ENCODE peak calls at places on chromosomes 12 and 14, in five cellular contexts. One of them, this sample, is unnamed.

GRCh38 chr12:127430401-127430800 is 836.6 kb upstream of the TMEM132C start:
- DNase-seq in spleen: no peak
- DNase-seq in naive thymus-derived CD4-positive, alpha-beta T cell: no peak
- DNase-seq in bronchial epithelial cell: no peak
- DNase-seq in IMR-90: no peak
- DNase-seq in this sample: no peak

GRCh38 chr12:124498178-124498869 is 69.1 kb downstream of the NCOR2 start:
- DNase-seq in spleen: no peak
- DNase-seq in naive thymus-derived CD4-positive, alpha-beta T cell: no peak
- DNase-seq in bronchial epithelial cell: no peak
- DNase-seq in IMR-90: peak; percentile 88
- DNase-seq in this sample: no peak

GRCh38 chr14:30191639-30192279 is 264.1 kb upstream of the PRKD1 start:
- DNase-seq in spleen: no peak
- DNase-seq in naive thymus-derived CD4-positive, alpha-beta T cell: no peak
- DNase-seq in bronchial epithelial cell: no peak
- DNase-seq in IMR-90: peak; percentile 47
- DNase-seq in this sample: no peak

GRCh38 chr14:103232338-103232808 is 101.7 kb upstream of the EIF5 start:
- DNase-seq in spleen: no peak
- DNase-seq in naive thymus-derived CD4-positive, alpha-beta T cell: no peak
- DNase-seq in bronchial epithelial cell: no peak
- DNase-seq in IMR-90: no peak
- DNase-seq in this sample: no peak

GRCh38 chr14:23095196-23096108 is at the start of gene C14orf119:
- DNase-seq in spleen: peak; percentile 96
- DNase-seq in naive thymus-derived CD4-positive, alpha-beta T cell: peak; percentile 100
- DNase-seq in bronchial epithelial cell: peak; percentile 99
- DNase-seq in IMR-90: peak; percentile 99
- DNase-seq in this sample: peak; percentile 95

GRCh38 chr12:28507867-28508266 is 317.6 kb downstream of the CCDC91 start:
- DNase-seq in spleen: no peak
- DNase-seq in naive thymus-derived CD4-positive, alpha-beta T cell: no peak
- DNase-seq in bronchial epithelial cell: no peak
- DNase-seq in IMR-90: no peak
- DNase-seq in this sample: no peak

GRCh38 chr12:33322519-33322918 is 117.1 kb downstream of the SYT10 start:
- DNase-seq in spleen: no peak
- DNase-seq in naive thymus-derived CD4-positive, alpha-beta T cell: no peak
- DNase-seq in bronchial epithelial cell: no peak
- DNase-seq in IMR-90: no peak
- DNase-seq in this sample: no peak

GRCh38 chr14:73725116-73726024 is 11.2 kb upstream of the PNMA1 start:
- DNase-seq in spleen: no peak
- DNase-seq in naive thymus-derived CD4-positive, alpha-beta T cell: no peak
- DNase-seq in bronchial epithelial cell: no peak
- DNase-seq in IMR-90: peak; percentile 59
- DNase-seq in this sample: no peak

GRCh38 chr12:2382391-2383155 is 329.8 kb downstream of the CACNA1C start:
- DNase-seq in spleen: no peak
- DNase-seq in naive thymus-derived CD4-positive, alpha-beta T cell: no peak
- DNase-seq in bronchial epithelial cell: no peak
- DNase-seq in IMR-90: peak; percentile 51
- DNase-seq in this sample: no peak

GRCh38 chr12:4951601-4952000 is 41.9 kb downstream of the KCNA1 start:
- DNase-seq in spleen: no peak
- DNase-seq in naive thymus-derived CD4-positive, alpha-beta T cell: no peak
- DNase-seq in bronchial epithelial cell: no peak
- DNase-seq in IMR-90: no peak
- DNase-seq in this sample: no peak

GRCh38 chr12:66190519-66191406 is 1.7 kb downstream of the IRAK3 start:
- DNase-seq in spleen: no peak
- DNase-seq in naive thymus-derived CD4-positive, alpha-beta T cell: no peak
- DNase-seq in bronchial epithelial cell: peak; percentile 84
- DNase-seq in IMR-90: peak; percentile 52
- DNase-seq in this sample: peak; percentile 11

GRCh38 chr14:55913324-55914035 is 204.7 kb upstream of the PELI2 start:
- DNase-seq in spleen: no peak
- DNase-seq in naive thymus-derived CD4-positive, alpha-beta T cell: no peak
- DNase-seq in bronchial epithelial cell: no peak
- DNase-seq in IMR-90: peak; percentile 56
- DNase-seq in this sample: peak; percentile 66

GRCh38 chr14:90193925-90194324 is 62.4 kb upstream of the PSMC1 start:
- DNase-seq in spleen: no peak
- DNase-seq in naive thymus-derived CD4-positive, alpha-beta T cell: no peak
- DNase-seq in bronchial epithelial cell: no peak
- DNase-seq in IMR-90: no peak
- DNase-seq in this sample: no peak

GRCh38 chr12:114697246-114697716 is 13.3 kb upstream of the TBX3 start:
- DNase-seq in spleen: no peak
- DNase-seq in naive thymus-derived CD4-positive, alpha-beta T cell: no peak
- DNase-seq in bronchial epithelial cell: no peak
- DNase-seq in IMR-90: no peak
- DNase-seq in this sample: no peak

GRCh38 chr14:64950889-64951288 is 8.3 kb upstream of the GPX2 start:
- DNase-seq in spleen: no peak
- DNase-seq in naive thymus-derived CD4-positive, alpha-beta T cell: no peak
- DNase-seq in bronchial epithelial cell: no peak
- DNase-seq in IMR-90: no peak
- DNase-seq in this sample: no peak

GRCh38 chr12:76670776-76671175 is 93.1 kb upstream of the ZDHHC17 start:
- DNase-seq in spleen: no peak
- DNase-seq in naive thymus-derived CD4-positive, alpha-beta T cell: no peak
- DNase-seq in bronchial epithelial cell: peak; percentile 18
- DNase-seq in IMR-90: peak; percentile 80
- DNase-seq in this sample: no peak

GRCh38 chr12:19458733-19459132 is 19.4 kb downstream of the AEBP2 start:
- DNase-seq in spleen: no peak
- DNase-seq in naive thymus-derived CD4-positive, alpha-beta T cell: no peak
- DNase-seq in bronchial epithelial cell: no peak
- DNase-seq in IMR-90: no peak
- DNase-seq in this sample: no peak

GRCh38 chr14:92565718-92566115 is 52.1 kb downstream of the RIN3 start:
- DNase-seq in spleen: no peak
- DNase-seq in naive thymus-derived CD4-positive, alpha-beta T cell: no peak
- DNase-seq in bronchial epithelial cell: peak; percentile 77
- DNase-seq in IMR-90: no peak
- DNase-seq in this sample: no peak

GRCh38 chr14:95255487-95255886 is 64.2 kb downstream of the CLMN start:
- DNase-seq in spleen: no peak
- DNase-seq in naive thymus-derived CD4-positive, alpha-beta T cell: no peak
- DNase-seq in bronchial epithelial cell: peak; percentile 83
- DNase-seq in IMR-90: peak; percentile 1
- DNase-seq in this sample: peak; percentile 71

GRCh38 chr12:13194462-13195110 is 1.9 kb upstream of the EMP1 start:
- DNase-seq in spleen: no peak
- DNase-seq in naive thymus-derived CD4-positive, alpha-beta T cell: no peak
- DNase-seq in bronchial epithelial cell: peak; percentile 47
- DNase-seq in IMR-90: no peak
- DNase-seq in this sample: no peak

GRCh38 chr14:103520269-103520656 is 2.4 kb downstream of the CKB start:
- DNase-seq in spleen: peak; percentile 77
- DNase-seq in naive thymus-derived CD4-positive, alpha-beta T cell: no peak
- DNase-seq in bronchial epithelial cell: no peak
- DNase-seq in IMR-90: no peak
- DNase-seq in this sample: no peak

GRCh38 chr12:51351913-51352532 is 5.5 kb upstream of the CELA1 start:
- DNase-seq in spleen: no peak
- DNase-seq in naive thymus-derived CD4-positive, alpha-beta T cell: peak; percentile 39
- DNase-seq in bronchial epithelial cell: peak; percentile 33
- DNase-seq in IMR-90: peak; percentile 66
- DNase-seq in this sample: peak; percentile 29

GRCh38 chr14:83478741-83479140 is 1945.1 kb upstream of the SEL1L start:
- DNase-seq in spleen: no peak
- DNase-seq in naive thymus-derived CD4-positive, alpha-beta T cell: no peak
- DNase-seq in bronchial epithelial cell: no peak
- DNase-seq in IMR-90: peak; percentile 20
- DNase-seq in this sample: no peak

GRCh38 chr12:11863988-11864387 is 206.8 kb upstream of the BCL2L14 start:
- DNase-seq in spleen: no peak
- DNase-seq in naive thymus-derived CD4-positive, alpha-beta T cell: no peak
- DNase-seq in bronchial epithelial cell: no peak
- DNase-seq in IMR-90: no peak
- DNase-seq in this sample: no peak

GRCh38 chr14:49858383-49858782 is 5.8 kb upstream of the NEMF start:
- DNase-seq in spleen: no peak
- DNase-seq in naive thymus-derived CD4-positive, alpha-beta T cell: no peak
- DNase-seq in bronchial epithelial cell: no peak
- DNase-seq in IMR-90: no peak
- DNase-seq in this sample: no peak

GRCh38 chr12:23895792-23896218 is 53.7 kb downstream of the SOX5 start:
- DNase-seq in spleen: no peak
- DNase-seq in naive thymus-derived CD4-positive, alpha-beta T cell: no peak
- DNase-seq in bronchial epithelial cell: no peak
- DNase-seq in IMR-90: no peak
- DNase-seq in this sample: no peak

GRCh38 chr14:99838555-99839193 is 45.5 kb downstream of the EML1 start:
- DNase-seq in spleen: no peak
- DNase-seq in naive thymus-derived CD4-positive, alpha-beta T cell: no peak
- DNase-seq in bronchial epithelial cell: no peak
- DNase-seq in IMR-90: peak; percentile 59
- DNase-seq in this sample: no peak

GRCh38 chr12:95717336-95717928 is 73.1 kb downstream of the NTN4 start:
- DNase-seq in spleen: no peak
- DNase-seq in naive thymus-derived CD4-positive, alpha-beta T cell: no peak
- DNase-seq in bronchial epithelial cell: no peak
- DNase-seq in IMR-90: no peak
- DNase-seq in this sample: no peak

GRCh38 chr12:88854260-88854659 is 274.0 kb upstream of the KITLG start:
- DNase-seq in spleen: no peak
- DNase-seq in naive thymus-derived CD4-positive, alpha-beta T cell: no peak
- DNase-seq in bronchial epithelial cell: peak; percentile 96
- DNase-seq in IMR-90: peak; percentile 85
- DNase-seq in this sample: peak; percentile 54

GRCh38 chr12:70365398-70365647 is 767 bp upstream of the KCNMB4 start:
- DNase-seq in spleen: no peak
- DNase-seq in naive thymus-derived CD4-positive, alpha-beta T cell: no peak
- DNase-seq in bronchial epithelial cell: no peak
- DNase-seq in IMR-90: no peak
- DNase-seq in this sample: no peak

GRCh38 chr14:90489306-90489705 is 92.5 kb downstream of the CALM1 start:
- DNase-seq in spleen: no peak
- DNase-seq in naive thymus-derived CD4-positive, alpha-beta T cell: no peak
- DNase-seq in bronchial epithelial cell: no peak
- DNase-seq in IMR-90: no peak
- DNase-seq in this sample: no peak

GRCh38 chr14:53969326-53969725 is 12.7 kb upstream of the BMP4 start:
- DNase-seq in spleen: no peak
- DNase-seq in naive thymus-derived CD4-positive, alpha-beta T cell: no peak
- DNase-seq in bronchial epithelial cell: no peak
- DNase-seq in IMR-90: no peak
- DNase-seq in this sample: no peak

GRCh38 chr12:89389755-89390661 is 37.7 kb upstream of the DUSP6 start:
- DNase-seq in spleen: no peak
- DNase-seq in naive thymus-derived CD4-positive, alpha-beta T cell: no peak
- DNase-seq in bronchial epithelial cell: no peak
- DNase-seq in IMR-90: peak; percentile 54
- DNase-seq in this sample: no peak

GRCh38 chr14:42214981-42215491 is 608.4 kb downstream of the LRFN5 start:
- DNase-seq in spleen: no peak
- DNase-seq in naive thymus-derived CD4-positive, alpha-beta T cell: no peak
- DNase-seq in bronchial epithelial cell: peak; percentile 98
- DNase-seq in IMR-90: peak; percentile 86
- DNase-seq in this sample: peak; percentile 58
- H3K4me3 ChIP-seq in spleen: no peak overlapping the region
- H3K4me3 ChIP-seq in naive thymus-derived CD4-positive, alpha-beta T cell: no peak overlapping the region
- H3K4me3 ChIP-seq in bronchial epithelial cell: no peak overlapping the region
- H3K4me3 ChIP-seq in IMR-90: no peak overlapping the region
- H3K4me3 ChIP-seq in this sample: no peak overlapping the region

DNA sequence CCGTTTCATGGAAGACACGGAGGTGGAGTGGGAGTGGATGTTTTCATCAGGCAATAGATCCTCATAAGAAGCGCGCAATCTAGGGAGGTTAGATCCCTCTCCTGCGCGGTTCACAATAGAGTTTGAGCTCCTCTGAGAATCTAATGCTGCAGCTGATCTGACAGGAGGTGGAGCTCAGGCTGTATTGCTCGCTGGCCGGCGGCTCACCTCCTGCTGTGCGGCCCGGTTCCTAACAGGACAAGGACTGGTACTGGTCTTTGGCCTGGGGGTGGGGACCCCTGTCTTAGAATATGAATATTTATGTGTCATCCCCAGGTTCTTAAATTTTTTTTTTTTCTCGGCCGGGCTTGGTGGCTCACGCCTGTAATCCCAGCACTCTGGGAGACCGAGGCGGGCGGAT is 36.7 kb downstream of the PRICKLE1 start:
- DNase-seq in spleen: no peak
- DNase-seq in naive thymus-derived CD4-positive, alpha-beta T cell: no peak
- DNase-seq in bronchial epithelial cell: no peak
- DNase-seq in IMR-90: no peak
- DNase-seq in this sample: no peak
- H3K4me3 ChIP-seq in spleen: no peak overlapping the region
- H3K4me3 ChIP-seq in naive thymus-derived CD4-positive, alpha-beta T cell: no peak overlapping the region
- H3K4me3 ChIP-seq in bronchial epithelial cell: no peak overlapping the region
- H3K4me3 ChIP-seq in IMR-90: no peak overlapping the region
- H3K4me3 ChIP-seq in this sample: no peak overlapping the region

DNA sequence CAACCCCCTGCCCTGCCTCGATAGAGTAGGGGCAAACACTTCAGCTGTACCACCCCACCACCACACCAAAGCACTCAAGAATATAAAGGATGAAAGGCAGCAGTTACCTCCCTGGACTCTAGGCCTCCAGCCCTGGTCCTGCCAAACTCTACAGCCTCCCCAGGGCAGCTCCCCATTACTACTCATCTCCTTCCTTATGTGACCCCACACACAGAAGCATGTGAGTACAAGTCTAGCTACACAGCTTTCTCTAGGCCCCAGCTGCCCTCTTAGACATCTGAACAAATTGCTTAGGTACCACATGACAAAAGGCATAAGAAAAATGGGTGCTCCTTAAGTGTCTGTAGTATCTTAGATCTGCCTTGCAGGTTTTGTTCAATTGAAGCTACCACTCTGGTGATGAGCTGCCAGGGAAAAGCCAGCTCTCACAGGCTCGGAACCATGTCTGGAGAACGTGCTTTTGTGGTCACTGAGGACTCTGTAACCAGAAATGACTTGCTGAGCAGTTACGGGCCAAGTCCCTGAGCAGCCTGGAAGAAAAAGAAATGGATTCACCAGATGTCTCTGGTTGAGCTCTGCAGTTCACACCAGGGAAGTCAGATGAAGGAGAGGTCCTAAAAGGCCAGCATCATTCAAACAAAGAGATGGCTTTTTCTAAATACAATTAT is 32.8 kb downstream of the FMNL3 start:
- DNase-seq in spleen: no peak
- DNase-seq in naive thymus-derived CD4-positive, alpha-beta T cell: no peak
- DNase-seq in bronchial epithelial cell: peak; percentile 12
- DNase-seq in IMR-90: peak; percentile 41
- DNase-seq in this sample: no peak
- H3K4me3 ChIP-seq in spleen: no peak overlapping the region
- H3K4me3 ChIP-seq in naive thymus-derived CD4-positive, alpha-beta T cell: no peak overlapping the region
- H3K4me3 ChIP-seq in bronchial epithelial cell: no peak overlapping the region
- H3K4me3 ChIP-seq in IMR-90: no peak overlapping the region
- H3K4me3 ChIP-seq in this sample: no peak overlapping the region

DNA sequence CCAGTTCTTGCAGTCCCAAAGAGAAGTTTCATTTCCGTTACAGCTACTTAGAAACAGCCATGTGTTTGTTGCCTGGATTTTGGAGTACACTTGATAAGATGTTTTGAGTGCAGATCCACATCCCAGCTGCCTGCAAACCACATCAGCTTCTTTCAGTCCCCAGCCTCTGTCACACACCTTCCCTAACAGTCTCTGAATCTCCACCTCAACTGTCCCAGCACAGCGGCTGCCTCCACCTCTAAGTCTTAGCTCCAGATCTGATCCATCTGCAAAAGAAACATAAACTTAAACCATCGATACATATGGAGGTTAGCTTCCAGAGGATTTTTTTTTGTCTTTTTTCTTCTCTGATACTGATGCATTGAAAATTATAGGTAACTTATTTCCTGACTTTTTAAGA is 8.4 kb downstream of the CD163 start:
- DNase-seq in spleen: no peak
- DNase-seq in naive thymus-derived CD4-positive, alpha-beta T cell: no peak
- DNase-seq in bronchial epithelial cell: no peak
- DNase-seq in IMR-90: no peak
- DNase-seq in this sample: no peak
- H3K4me3 ChIP-seq in spleen: no peak overlapping the region
- H3K4me3 ChIP-seq in naive thymus-derived CD4-positive, alpha-beta T cell: no peak overlapping the region
- H3K4me3 ChIP-seq in bronchial epithelial cell: no peak overlapping the region
- H3K4me3 ChIP-seq in IMR-90: no peak overlapping the region
- H3K4me3 ChIP-seq in this sample: no peak overlapping the region

This sample was measured in skeletal muscle cell.